ENCODE peak calls at places on chromosomes 2 and 18, in nine cellular contexts. T is PC-9, M is WERI-Rb-1, P is mammary epithelial cell, O is bronchial epithelial cell, X is SK-N-SH, D is HCT116, B is HL-60, S is pancreas. Z is an unnamed sample. For H3K27me3, the result is how much of the 10 kb centered on the place peaks cover.

GRCh38 chr18:64191069-64191468 is 42.2 kb upstream of the LINC00305 start:
- DNase-seq in X (no peak), S (no peak), D (no peak), O (no peak), T (no peak), M (no peak), B (no peak), P (no peak), Z (no peak)

GRCh38 chr18:3207565-3207964 is 12.2 kb downstream of the MYOM1 start:
- DNase-seq in X (no peak), O (peak), S (no peak), T (peak), D (peak), P (peak), M (no peak), B (no peak), Z (peak)

GRCh38 chr2:212882626-212883025 is 268.8 kb downstream of the IKZF2 start:
- DNase-seq in S (no peak), X (no peak), B (no peak), M (no peak), O (no peak), P (no peak), T (no peak), D (no peak), Z (no peak)

GRCh38 chr2:100877555-100877954 is 57.6 kb downstream of the NPAS2 start:
- DNase-seq in M (no peak), T (no peak), S (no peak), D (no peak), X (no peak), P (peak), B (no peak), O (peak), Z (no peak)

GRCh38 chr2:26934335-26934724 is 36.1 kb upstream of the MAPRE3 start:
- DNase-seq in M (no peak), X (no peak), O (no peak), D (no peak), P (no peak), B (no peak), S (peak), T (no peak), Z (no peak)

GRCh38 chr2:230975927-230976326 is 20.0 kb upstream of the SPATA3 start:
- DNase-seq in X (no peak), B (no peak), O (no peak), T (no peak), M (no peak), P (no peak), S (no peak), D (no peak), Z (no peak)

GRCh38 chr18:46096651-46097300 is 1.3 kb downstream of the ATP5F1A start:
- DNase-seq in O (no peak), S (no peak), P (no peak), M (peak), T (no peak), D (no peak), X (no peak), B (no peak), Z (no peak)

GRCh38 chr2:24454258-24454657 is 36.8 kb upstream of the NCOA1 start:
- DNase-seq in S (no peak), B (no peak), D (no peak), X (no peak), M (no peak), O (no peak), T (no peak), P (no peak), Z (no peak)

GRCh38 chr2:224579411-224579810 is 5.8 kb downstream of the CUL3 start:
- DNase-seq in S (no peak), X (no peak), B (no peak), M (no peak), T (no peak), D (no peak), O (peak), P (peak), Z (no peak)

GRCh38 chr2:230891108-230891507 is 26.4 kb downstream of the ITM2C start:
- DNase-seq in O (no peak), S (no peak), T (no peak), P (no peak), M (no peak), D (no peak), B (no peak), X (no peak), Z (no peak)

GRCh38 chr2:128324008-128324896 is 5.6 kb upstream of the HS6ST1 start:
- DNase-seq in B (no peak), T (no peak), X (no peak), D (no peak), P (no peak), O (no peak), S (no peak), M (no peak), Z (no peak)

GRCh38 chr2:8086796-8087479 is 594.9 kb upstream of the ID2 start:
- DNase-seq in B (no peak), X (no peak), S (no peak), M (no peak), P (peak), O (peak), T (no peak), D (no peak), Z (peak)

GRCh38 chr2:227415538-227416424 is 28.0 kb upstream of the SCYGR1 start:
- DNase-seq in P (peak), D (no peak), X (no peak), O (peak), S (no peak), M (no peak), T (peak), B (peak), Z (no peak)

GRCh38 chr18:34223893-34224422 is 755 bp downstream of the NOL4 start:
- DNase-seq in P (no peak), O (no peak), T (no peak), M (no peak), X (peak), D (no peak), S (no peak), B (no peak), Z (no peak)

DNA sequence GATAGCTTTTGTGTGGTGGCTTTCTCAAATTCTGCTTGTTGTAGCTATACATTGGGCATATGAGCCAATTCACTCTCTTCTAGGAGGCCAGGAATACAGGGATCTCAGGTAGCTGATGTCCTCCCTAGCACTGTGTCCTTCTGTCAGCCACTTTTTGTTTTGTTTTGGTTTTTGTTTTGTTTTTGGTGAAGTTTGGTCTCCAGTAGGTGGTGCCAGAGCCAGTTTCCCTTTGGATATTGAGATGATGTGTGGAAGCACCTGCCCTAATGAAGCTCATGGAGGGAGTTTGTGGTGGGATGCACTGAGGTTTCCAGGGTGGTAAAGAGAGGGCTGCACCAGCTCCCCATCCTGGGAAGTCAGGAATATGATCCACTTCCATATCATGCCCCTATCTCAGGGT is 100.5 kb upstream of the VWC2L start:
- DNase-seq in P (peak), M (no peak), S (no peak), D (no peak), X (no peak), O (peak), B (no peak), T (no peak), Z (no peak)
- H3K4me3 ChIP-seq in P (no peak), M (no peak), S (no peak), D (no peak), X (no peak), O (no peak), B (no peak), T (no peak), Z (no peak)

GRCh38 chr18:53947092-53947640 is 277.3 kb downstream of the MBD2 start:
- DNase-seq in P (no peak), D (no peak), X (no peak), B (no peak), T (no peak), S (no peak), M (no peak), O (peak), Z (peak)

GRCh38 chr18:53944721-53945120 is 279.7 kb downstream of the MBD2 start:
- DNase-seq in D (no peak), P (no peak), B (no peak), S (no peak), T (no peak), O (no peak), M (no peak), X (no peak), Z (no peak)

GRCh38 chr18:53941601-53942335 is 282.7 kb downstream of the MBD2 start:
- DNase-seq in B (peak), M (no peak), P (peak), T (peak), D (no peak), X (no peak), S (no peak), O (peak), Z (no peak)

GRCh38 chr18:53946561-53946960 is 277.9 kb downstream of the MBD2 start:
- DNase-seq in O (peak), M (no peak), D (no peak), S (no peak), X (no peak), P (peak), T (no peak), B (no peak), Z (peak)

GRCh38 chr18:53943463-53943862 is 281.0 kb downstream of the MBD2 start:
- DNase-seq in O (no peak), M (no peak), P (no peak), X (no peak), T (no peak), B (no peak), S (no peak), D (no peak), Z (no peak)
- TF ChIP-seq CTCF in O (no peak), M (no peak), P (no peak), X (no peak), T (no peak), B (no peak), S (no peak), D (no peak), Z (no peak)

GRCh38 chr2:119155633-119156032 is 2.9 kb downstream of the C1QL2 start:
- DNase-seq in S (no peak), T (no peak), D (no peak), X (no peak), B (no peak), O (no peak), M (no peak), P (no peak), Z (no peak)
- H3K27me3 ChIP-seq in S (under half), T (under half), D (under half), X (under half), B (half or more), O (under half), M (under half), P (under half), Z (half or more)

DNA sequence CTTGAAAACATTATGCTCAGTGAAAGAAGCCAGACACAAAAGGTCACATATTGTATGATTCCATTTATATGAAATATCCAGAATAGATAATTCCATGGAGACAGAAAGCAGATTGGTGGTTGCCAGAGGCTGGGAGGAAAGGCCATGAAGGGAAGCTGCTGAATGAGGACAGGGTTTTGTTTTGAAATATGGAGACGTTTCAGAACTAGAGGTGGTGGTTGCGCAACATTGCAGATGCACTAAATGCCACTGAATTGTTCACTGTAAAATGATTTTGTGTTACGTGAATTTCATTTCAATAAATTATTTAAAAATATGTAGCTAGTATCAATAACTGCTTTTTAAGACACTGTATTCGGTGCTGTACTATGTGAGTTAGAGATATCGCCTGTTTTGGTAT is 101.7 kb upstream of the ZNF236 start:
- DNase-seq in T (no peak), S (no peak), P (no peak), X (no peak), O (no peak), D (no peak), M (no peak), B (peak), Z (no peak)
- H3K4me3 ChIP-seq in T (no peak), S (no peak), P (no peak), X (no peak), O (no peak), D (no peak), M (no peak), B (no peak), Z (no peak)

GRCh38 chr18:78983530-78983929 is 3.9 kb downstream of the SALL3 start:
- DNase-seq in D (no peak), T (no peak), O (no peak), X (no peak), P (no peak), S (no peak), B (no peak), M (no peak), Z (no peak)

GRCh38 chr18:78982186-78982585 is 2.6 kb downstream of the SALL3 start:
- DNase-seq in B (no peak), T (no peak), X (no peak), M (no peak), S (no peak), O (no peak), D (no peak), P (no peak), Z (no peak)

GRCh38 chr18:78981652-78981955 is 2.0 kb downstream of the SALL3 start:
- DNase-seq in B (no peak), T (no peak), S (no peak), O (no peak), P (no peak), X (no peak), D (no peak), M (no peak), Z (no peak)

GRCh38 chr18:78986018-78986481 is 6.4 kb downstream of the SALL3 start:
- DNase-seq in X (peak), T (no peak), O (peak), B (peak), D (peak), P (no peak), M (peak), S (no peak), Z (no peak)

DNA sequence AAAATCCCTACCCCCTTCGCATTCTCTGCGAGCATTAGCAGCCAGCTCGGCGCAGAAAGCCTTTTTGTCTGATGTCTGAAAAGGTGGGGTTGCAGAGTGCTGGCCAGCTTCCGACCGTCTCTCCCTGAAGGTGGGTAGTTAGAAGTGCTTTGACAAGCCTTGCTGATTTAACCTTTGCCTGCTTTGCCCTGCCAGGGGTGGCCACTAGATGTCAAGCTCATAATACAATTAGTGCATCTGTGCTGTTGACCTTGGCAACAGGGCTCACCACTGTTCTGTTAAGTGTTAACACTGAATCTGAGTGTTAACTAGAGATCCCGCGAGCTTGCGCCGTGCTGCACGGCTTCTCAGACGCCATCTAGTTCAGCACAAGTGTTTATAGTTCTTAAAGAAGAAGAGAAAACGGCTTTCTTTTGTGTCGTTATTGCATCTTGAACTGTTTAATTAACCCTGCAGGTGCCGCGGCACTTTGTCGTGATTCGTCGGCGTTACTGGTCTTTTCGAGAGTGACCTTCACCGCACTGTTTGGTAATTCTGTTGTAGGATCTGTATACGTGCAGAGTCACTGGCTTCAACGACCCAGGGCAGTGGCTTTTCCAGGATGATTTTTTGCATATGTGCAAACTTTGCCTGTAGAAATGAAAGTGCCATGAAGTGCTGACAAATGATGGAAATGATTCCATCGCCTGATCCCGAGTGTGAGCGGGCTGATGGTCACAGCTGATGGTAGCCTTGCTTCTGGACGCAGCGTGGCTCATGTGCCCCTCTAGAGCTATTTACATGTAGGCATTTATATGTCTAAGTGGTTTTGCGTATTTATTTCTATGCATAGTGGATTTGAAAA is 5.5 kb downstream of the SALL3 start:
- DNase-seq in S (no peak), O (peak), B (no peak), T (peak), D (no peak), X (no peak), P (peak), M (peak), Z (no peak)
- TF ChIP-seq CTCF in S (no peak), O (peak), B (peak), T (peak), D (peak), X (peak), P (peak), M (peak), Z (peak)

GRCh38 chr2:218081063-218081462 is 12.0 kb downstream of the RUFY4 start:
- DNase-seq in S (no peak), M (no peak), P (no peak), O (no peak), T (no peak), D (no peak), X (no peak), B (peak), Z (no peak)
- H3K27me3 ChIP-seq in S (under half), M (under half), P (under half), O (under half), T (under half), D (under half), X (under half), B (under half), Z (under half)